ENCODE peak calls at places on chromosomes 12 and 14, in seven cellular contexts. N is neuronal stem cell, Z is IMR-90, Y is H9, R is mesendoderm, B is H1, W is trophoblast cell. H is an unnamed sample.

GRCh38 chr12:6468283-6468575 is 2.2 kb downstream of the VAMP1 start:
- DNase-seq in N (no peak), Z (peak; percentile 62), Y (no peak), R (no peak), B (no peak), W (no peak), H (peak; percentile 15)

GRCh38 chr12:12745576-12746211 is 28.5 kb downstream of the CDKN1B start:
- DNase-seq in N (no peak), Z (no peak), Y (no peak), R (peak; percentile 77), B (no peak), W (peak; percentile 87), H (no peak)

GRCh38 chr12:100404769-100405407 is 48.0 kb downstream of the SLC17A8 start:
- DNase-seq in N (peak; percentile 67), Z (peak; percentile 40), Y (peak; percentile 93), R (peak; percentile 94), B (peak; percentile 70), W (peak; percentile 78), H (peak; percentile 37)

GRCh38 chr14:74501135-74501614 is 7.6 kb downstream of the ISCA2 start:
- DNase-seq in N (peak; percentile 75), Z (peak; percentile 83), Y (peak; percentile 90), R (peak; percentile 93), B (peak; percentile 56), W (peak; percentile 45), H (peak; percentile 80)

GRCh38 chr14:96588410-96589249 is 86.4 kb downstream of the PAPOLA start:
- DNase-seq in N (no peak), Z (no peak), Y (peak; percentile 24), R (no peak), B (no peak), W (no peak), H (no peak)

GRCh38 chr12:989751-990278 is 1.2 kb upstream of the ERC1 start:
- DNase-seq in N (peak; percentile 21), Z (peak; percentile 81), Y (no peak), R (peak; percentile 43), B (no peak), W (peak; percentile 14), H (peak; percentile 86)

GRCh38 chr12:95694148-95694547 is 96.4 kb downstream of the NTN4 start:
- DNase-seq in N (peak; percentile 5), Z (no peak), Y (no peak), R (peak; percentile 11), B (no peak), W (peak; percentile 33), H (no peak)

GRCh38 chr14:93010543-93011541 is 87.9 kb downstream of the CHGA start:
- DNase-seq in N (no peak), Z (no peak), Y (no peak), R (no peak), B (no peak), W (no peak), H (no peak)

GRCh38 chr12:89439946-89440345 is 84.7 kb downstream of the GALNT4 start:
- DNase-seq in N (no peak), Z (peak; percentile 86), Y (no peak), R (no peak), B (no peak), W (no peak), H (peak; percentile 26)

GRCh38 chr12:115752151-115752550 is 525.3 kb downstream of the MED13L start:
- DNase-seq in N (no peak), Z (peak; percentile 54), Y (no peak), R (no peak), B (no peak), W (no peak), H (peak; percentile 14)

GRCh38 chr12:219891-220352 is 6.0 kb upstream of the SLC6A12 start:
- DNase-seq in N (peak; percentile 67), Z (peak; percentile 35), Y (peak; percentile 97), R (peak; percentile 90), B (peak; percentile 72), W (peak; percentile 14), H (peak; percentile 57)

GRCh38 chr12:55719371-55719770 is 822 bp upstream of the RDH5 start:
- DNase-seq in N (no peak), Z (no peak), Y (no peak), R (no peak), B (no peak), W (no peak), H (no peak)

GRCh38 chr12:55720894-55721444 is 776 bp downstream of the RDH5 start:
- DNase-seq in N (no peak), Z (peak; percentile 91), Y (peak; percentile 84), R (no peak), B (no peak), W (peak; percentile 99), H (peak; percentile 75)

GRCh38 chr12:55721601-55722213 is 1.5 kb downstream of the RDH5 start:
- DNase-seq in N (no peak), Z (no peak), Y (no peak), R (no peak), B (no peak), W (peak; percentile 45), H (no peak)

GRCh38 chr12:55718650-55719275 is 1.4 kb upstream of the RDH5 start:
- DNase-seq in N (no peak), Z (no peak), Y (no peak), R (no peak), B (no peak), W (no peak), H (no peak)

DNA sequence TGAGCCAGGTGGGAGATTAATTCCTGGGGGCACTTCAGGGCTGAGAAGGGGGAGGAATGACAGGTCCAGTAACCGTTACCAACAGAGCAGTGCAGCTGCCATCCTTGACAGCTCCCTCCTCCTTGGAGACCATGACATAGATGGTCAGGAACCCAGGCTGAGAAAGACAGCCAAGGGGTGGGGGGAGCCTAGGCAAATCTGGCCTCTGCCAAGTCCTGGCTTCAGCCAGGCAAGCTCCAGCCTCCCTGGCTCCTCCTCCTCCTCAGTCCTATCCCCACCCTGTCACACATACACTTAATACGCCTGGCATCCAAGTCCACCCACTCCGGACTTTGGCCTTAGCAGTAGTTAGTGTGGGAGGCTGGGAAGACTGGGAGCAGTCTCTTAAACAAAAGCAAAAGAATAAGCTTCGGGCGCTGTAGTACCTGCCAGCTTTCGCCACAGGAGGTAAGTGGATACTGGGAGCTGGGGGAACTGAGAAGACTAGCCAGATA is at the start of gene RDH5:
- DNase-seq in N (no peak), Z (peak; percentile 89), Y (no peak), R (no peak), B (no peak), W (no peak), H (no peak)
- H3K4ac ChIP-seq in N (no peak within 1 kb of the TSS), Z (peak within 1 kb of the TSS; percentile 76), Y (no peak within 1 kb of the TSS), R (no peak within 1 kb of the TSS), B (no peak within 1 kb of the TSS), W (no peak within 1 kb of the TSS), H (no peak within 1 kb of the TSS)

GRCh38 chr14:104757238-104757585 is 4.3 kb downstream of the SIVA1 start:
- DNase-seq in N (no peak), Z (no peak), Y (no peak), R (no peak), B (no peak), W (no peak), H (no peak)
- H3K4me1 ChIP-seq in N (peaks cover 15% of the 10 kb centered on the region), Z (peaks cover 6% of the 10 kb centered on the region), Y (no peaks in the 10 kb centered on the region), R (peaks cover 4% of the 10 kb centered on the region), B (peaks cover 5% of the 10 kb centered on the region), W (peaks cover 14% of the 10 kb centered on the region), H (peaks cover 23% of the 10 kb centered on the region)

DNA sequence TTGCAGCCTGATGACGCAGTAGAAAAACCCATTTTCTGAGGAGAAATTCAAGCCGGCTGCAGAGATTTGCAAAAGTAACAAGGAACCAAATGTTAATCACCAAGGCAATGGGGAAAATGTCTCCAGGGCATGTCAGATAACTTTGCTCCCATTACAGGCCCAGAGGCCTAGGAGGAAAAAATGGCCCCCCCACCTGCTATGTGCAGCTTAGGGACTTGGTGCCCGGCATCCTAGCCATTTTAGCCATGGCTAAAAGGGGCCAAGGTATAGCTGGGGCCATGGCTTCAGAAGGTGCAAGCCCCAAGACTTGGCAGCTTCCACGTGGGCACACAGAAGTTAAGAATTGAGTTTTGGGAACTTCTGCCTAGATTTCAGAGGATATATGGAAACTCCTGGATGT is 351.9 kb downstream of the RGS6 start:
- DNase-seq in N (no peak), Z (no peak), Y (no peak), R (peak; percentile 18), B (no peak), W (no peak), H (no peak)
- H2AK5ac ChIP-seq in N (no peak overlapping the region), Z (no peak overlapping the region), Y (no peak overlapping the region), R (no peak overlapping the region), B (no peak overlapping the region), W (no peak overlapping the region), H (no peak overlapping the region)

GRCh38 chr14:68630081-68630571 is 162.7 kb downstream of the ZFP36L1 start:
- DNase-seq in N (no peak), Z (no peak), Y (no peak), R (no peak), B (no peak), W (peak; percentile 81), H (no peak)

GRCh38 chr14:68628605-68629310 is 164.1 kb downstream of the ZFP36L1 start:
- DNase-seq in N (no peak), Z (no peak), Y (peak; percentile 60), R (peak; percentile 87), B (no peak), W (peak; percentile 88), H (no peak)

GRCh38 chr14:68626386-68626785 is 166.5 kb downstream of the ZFP36L1 start:
- DNase-seq in N (no peak), Z (no peak), Y (no peak), R (no peak), B (no peak), W (no peak), H (no peak)

GRCh38 chr14:68627050-68627867 is 165.6 kb downstream of the ZFP36L1 start:
- DNase-seq in N (no peak), Z (no peak), Y (no peak), R (peak; percentile 39), B (no peak), W (peak; percentile 94), H (peak; percentile 56)

DNA sequence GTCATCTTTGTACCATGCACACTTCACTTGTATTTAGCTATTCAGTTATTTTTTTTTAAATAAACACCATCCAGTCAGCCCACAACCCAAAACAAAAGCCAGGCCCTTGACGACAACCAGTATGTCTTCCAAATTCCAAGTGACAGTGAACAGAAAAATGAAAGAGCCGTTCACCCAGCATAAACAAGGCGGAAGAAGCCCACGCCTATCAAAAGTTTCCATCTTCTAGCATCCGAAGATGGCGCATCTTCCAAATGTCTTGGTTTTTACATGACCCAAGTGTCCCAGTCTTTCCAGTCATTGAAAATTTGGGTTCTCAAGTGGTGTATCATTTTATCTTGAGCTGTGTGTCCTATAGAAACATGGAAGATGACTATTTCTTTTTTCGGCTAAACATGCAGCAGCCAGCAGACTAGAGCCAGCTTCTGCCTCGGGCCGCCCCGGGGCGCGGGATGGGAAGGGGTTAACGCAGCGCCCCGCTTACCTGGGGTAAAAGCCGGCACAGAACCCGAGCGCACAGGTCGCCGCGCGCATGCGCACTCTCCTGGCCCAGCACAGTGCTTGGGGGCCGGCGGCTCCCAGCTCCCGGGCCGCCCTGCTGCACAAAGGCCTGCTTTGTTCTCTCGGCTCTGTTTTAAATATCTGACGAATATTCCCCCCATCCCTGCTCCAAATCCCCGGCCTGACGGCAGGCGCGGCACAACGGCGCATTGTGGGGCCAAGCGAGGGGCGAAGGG is 164.8 kb downstream of the ZFP36L1 start:
- DNase-seq in N (peak; percentile 52), Z (no peak), Y (peak; percentile 85), R (peak; percentile 83), B (peak; percentile 73), W (peak; percentile 85), H (no peak)
- H3K4ac ChIP-seq in N (no peak overlapping the region), Z (peak overlapping the region; percentile 67), Y (no peak overlapping the region), R (peak overlapping the region; percentile 41), B (no peak overlapping the region), W (peak overlapping the region; percentile 96), H (peak overlapping the region; percentile 80)

DNA sequence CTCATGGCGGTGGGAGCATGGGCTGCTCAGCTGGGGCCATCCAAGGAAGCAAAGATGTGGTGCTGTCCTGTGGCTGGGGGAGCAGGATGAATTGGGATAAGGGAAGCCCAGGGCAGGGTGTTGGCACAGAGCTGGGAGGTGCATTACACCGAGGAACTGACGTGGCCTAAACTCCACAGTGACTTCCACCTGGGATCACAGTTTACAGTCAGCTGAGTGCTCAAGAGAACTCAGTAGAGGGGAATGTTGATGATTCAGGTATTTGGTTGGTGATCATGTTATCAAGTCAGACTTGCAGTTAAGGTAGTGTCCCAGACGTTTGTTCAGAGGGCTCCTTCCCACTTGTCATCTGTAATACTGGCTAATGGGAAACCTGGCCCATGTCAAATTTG is 73.7 kb downstream of the PPP2R5C start:
- DNase-seq in N (no peak), Z (peak; percentile 34), Y (no peak), R (no peak), B (no peak), W (no peak), H (no peak)
- H3K4me1 ChIP-seq in N (peaks cover 2% of the 10 kb centered on the region), Z (peaks cover 17% of the 10 kb centered on the region), Y (peaks cover 3% of the 10 kb centered on the region), R (no peaks in the 10 kb centered on the region), B (no peaks in the 10 kb centered on the region), W (no peaks in the 10 kb centered on the region), H (peaks cover 27% of the 10 kb centered on the region)